ENCODE peak calls at places on chromosomes 7 and 10, in five cellular contexts. F is transverse colon, E is upper lobe of right lung, A is right lobe of liver, Y is HCT116. L is an unnamed sample.

GRCh38 chr10:28661035-28661434 is 16.3 kb upstream of the BAMBI start:
- DNase-seq in F (no peak), E (no peak), A (no peak), Y (no peak), L (no peak)

GRCh38 chr7:134612197-134612596 is 34.5 kb upstream of the BPGM start:
- DNase-seq in F (no peak), E (no peak), A (no peak), Y (no peak), L (no peak)

GRCh38 chr7:13984831-13985685 is 4.4 kb downstream of the ETV1 start:
- DNase-seq in F (no peak), E (no peak), A (no peak), Y (no peak), L (no peak)

GRCh38 chr7:97179454-97180104 is 62.1 kb downstream of the SDHAF3 start:
- DNase-seq in F (peak; percentile 23), E (no peak), A (no peak), Y (peak; percentile 29), L (peak; percentile 84)

GRCh38 chr10:15189133-15189881 is 20.8 kb upstream of the NMT2 start:
- DNase-seq in F (no peak), E (no peak), A (no peak), Y (no peak), L (no peak)

GRCh38 chr10:78512205-78512550 is 478.5 kb downstream of the RPS24 start:
- DNase-seq in F (no peak), E (no peak), A (no peak), Y (no peak), L (no peak)

GRCh38 chr10:28090506-28090905 is 91.6 kb upstream of the ODAD2 start:
- DNase-seq in F (no peak), E (no peak), A (no peak), Y (no peak), L (no peak)

GRCh38 chr10:128579902-128580301 is 453.7 kb upstream of the MKI67 start:
- DNase-seq in F (no peak), E (no peak), A (no peak), Y (no peak), L (no peak)

GRCh38 chr7:455110-455928 is 64.3 kb downstream of the PDGFA start:
- DNase-seq in F (peak; percentile 36), E (no peak), A (peak; percentile 55), Y (no peak), L (peak; percentile 92)

GRCh38 chr10:43114743-43115611 is 23.3 kb upstream of the CSGALNACT2 start:
- DNase-seq in F (no peak), E (peak; percentile 54), A (no peak), Y (no peak), L (no peak)

GRCh38 chr10:102507521-102507920 is 3.7 kb downstream of the SUFU start:
- DNase-seq in F (no peak), E (no peak), A (no peak), Y (no peak), L (no peak)

GRCh38 chr7:16915405-16915804 is 33.6 kb upstream of the AGR3 start:
- DNase-seq in F (no peak), E (no peak), A (no peak), Y (peak; percentile 3), L (peak; percentile 42)

GRCh38 chr10:3554121-3554522 is 230.9 kb downstream of the KLF6 start:
- DNase-seq in F (no peak), E (no peak), A (no peak), Y (no peak), L (no peak)

GRCh38 chr7:55458351-55458750 is 93.2 kb downstream of the LANCL2 start:
- DNase-seq in F (no peak), E (no peak), A (no peak), Y (no peak), L (no peak)

GRCh38 chr10:107913317-107914294 is 749.1 kb upstream of the SORCS1 start:
- DNase-seq in F (no peak), E (no peak), A (no peak), Y (no peak), L (no peak)

GRCh38 chr7:137404918-137405317 is 61.4 kb upstream of the PTN start:
- DNase-seq in F (no peak), E (no peak), A (no peak), Y (no peak), L (no peak)

GRCh38 chr7:155961241-155962190 is 149.3 kb upstream of the SHH start:
- DNase-seq in F (no peak), E (peak; percentile 85), A (no peak), Y (peak; percentile 92), L (peak; percentile 58)

GRCh38 chr10:17357781-17358180 is 96.6 kb downstream of the ST8SIA6 start:
- DNase-seq in F (no peak), E (no peak), A (no peak), Y (no peak), L (no peak)

GRCh38 chr7:75626954-75627353 is 111.8 kb downstream of the HIP1 start:
- DNase-seq in F (no peak), E (no peak), A (no peak), Y (no peak), L (no peak)

GRCh38 chr7:32681174-32681518 is 185.9 kb downstream of the AVL9 start:
- DNase-seq in F (no peak), E (no peak), A (no peak), Y (no peak), L (no peak)

GRCh38 chr10:53898532-53898931 is 902.5 kb downstream of the PCDH15 start:
- DNase-seq in F (no peak), E (no peak), A (no peak), Y (no peak), L (no peak)

GRCh38 chr7:88664630-88665233 is 94.8 kb upstream of the ZNF804B start:
- DNase-seq in F (no peak), E (no peak), A (no peak), Y (peak; percentile 4), L (no peak)

DNA sequence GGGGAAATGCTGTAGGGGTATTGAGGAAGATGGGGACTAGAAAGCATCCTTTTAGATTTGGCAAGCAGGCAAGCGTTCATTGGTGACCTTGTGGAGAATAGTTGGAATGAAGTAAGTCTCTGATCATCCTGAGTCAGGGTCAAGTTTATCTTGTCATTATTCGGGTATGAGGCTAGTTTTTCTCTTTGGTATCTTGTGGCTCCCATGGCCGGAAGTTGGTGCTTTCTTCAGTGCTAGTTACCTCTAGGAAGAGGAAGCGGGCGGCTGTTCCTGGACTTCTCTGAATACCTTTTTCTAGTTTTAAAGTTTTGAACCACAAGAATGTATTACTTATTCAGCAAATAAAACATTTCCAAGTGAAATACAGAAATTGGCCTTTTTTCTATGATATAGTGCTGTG is 9.2 kb downstream of the CREM start:
- DNase-seq in F (peak; percentile 32), E (no peak), A (no peak), Y (no peak), L (no peak)
- H3K4me1 ChIP-seq in F (no peaks in the 10 kb centered on the region), E (no peaks in the 10 kb centered on the region), A (no peaks in the 10 kb centered on the region), Y (no peaks in the 10 kb centered on the region), L (peaks cover under 1% of the 10 kb centered on the region)

GRCh38 chr10:100192350-100192749 is 6.5 kb upstream of the ERLIN1 start:
- DNase-seq in F (no peak), E (no peak), A (no peak), Y (no peak), L (no peak)
- H3K27ac ChIP-seq in F (no peak overlapping the region), E (no peak overlapping the region), A (no peak overlapping the region), Y (no peak overlapping the region), L (no peak overlapping the region)

DNA sequence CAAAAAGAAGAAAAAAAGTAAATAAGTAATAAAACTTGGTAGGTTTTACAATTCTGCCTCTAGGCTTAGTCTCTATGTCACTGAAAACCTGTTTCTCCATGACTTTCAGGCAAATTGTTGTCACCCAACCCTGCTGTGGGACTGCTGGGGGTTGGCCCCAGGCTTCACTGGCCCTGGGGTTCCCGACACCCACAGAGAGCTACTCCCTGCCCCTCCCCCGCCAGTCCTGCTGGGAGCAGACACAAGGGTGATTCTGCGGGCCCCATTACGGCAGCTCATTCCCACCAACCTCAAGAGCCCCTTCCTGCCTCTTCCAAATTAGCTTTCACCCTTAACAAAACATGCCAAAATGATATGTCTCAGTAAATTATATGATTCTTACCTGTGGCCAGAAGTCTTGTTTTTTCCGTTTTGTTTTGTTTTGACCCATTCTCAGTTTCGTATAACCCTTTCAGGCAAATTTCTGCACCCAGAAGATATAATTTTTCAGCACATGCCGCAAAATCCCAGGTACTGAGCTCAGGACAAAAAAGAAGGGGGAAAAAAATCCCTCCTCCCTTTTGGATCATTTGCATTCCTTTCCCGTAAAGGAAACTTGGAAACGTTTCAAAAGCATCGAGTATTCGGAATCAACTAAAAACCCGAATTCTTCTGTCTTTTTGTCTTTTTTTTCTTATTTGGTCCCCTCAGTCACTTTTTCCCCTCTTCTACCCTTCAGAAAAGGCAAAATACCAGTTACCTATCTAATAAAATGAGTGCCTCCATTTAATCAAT is 27.8 kb downstream of the CHST15 start:
- DNase-seq in F (no peak), E (no peak), A (no peak), Y (no peak), L (no peak)
- H3K4me3 ChIP-seq in F (no peak overlapping the region), E (peak overlapping the region; percentile 15), A (no peak overlapping the region), Y (no peak overlapping the region), L (no peak overlapping the region)

DNA sequence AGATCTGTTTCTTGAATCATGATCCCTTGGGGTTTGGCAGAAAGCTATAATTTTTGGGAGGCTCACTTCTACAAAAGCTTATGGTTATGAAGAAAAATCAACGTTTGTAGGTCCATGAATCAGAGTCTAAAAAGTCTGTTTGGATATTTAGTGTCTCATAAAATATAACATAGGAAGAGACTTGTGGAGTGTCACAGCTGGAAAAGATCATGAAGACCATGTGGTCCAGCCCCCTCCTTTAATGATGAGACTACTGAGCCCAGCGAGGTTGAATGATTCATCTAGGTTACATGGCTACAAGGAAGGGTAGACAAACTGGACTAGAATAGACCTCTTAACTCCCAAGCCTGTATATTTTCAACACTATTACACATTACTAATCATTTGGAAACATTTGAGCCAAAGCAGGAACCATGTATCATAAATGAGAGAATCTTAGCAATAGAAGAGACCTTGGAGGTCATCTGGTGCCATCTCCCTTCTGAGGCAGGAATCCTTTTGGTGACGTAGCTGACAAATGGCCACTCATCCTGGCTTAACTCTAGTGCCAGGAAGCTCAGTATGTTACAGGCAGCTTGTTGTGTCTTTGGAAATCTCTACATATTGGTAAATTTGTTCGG is 152.5 kb downstream of the CREB5 start:
- DNase-seq in F (no peak), E (no peak), A (no peak), Y (no peak), L (no peak)
- H3K4me1 ChIP-seq in F (no peaks in the 10 kb centered on the region), E (no peaks in the 10 kb centered on the region), A (no peaks in the 10 kb centered on the region), Y (no peaks in the 10 kb centered on the region), L (no peaks in the 10 kb centered on the region)

GRCh38 chr7:34107306-34107705 is 202.0 kb downstream of the BMPER start:
- DNase-seq in F (no peak), E (no peak), A (no peak), Y (no peak), L (no peak)

GRCh38 chr7:34108150-34108549 is 202.8 kb downstream of the BMPER start:
- DNase-seq in F (no peak), E (no peak), A (no peak), Y (no peak), L (no peak)

GRCh38 chr7:34115503-34115902 is 210.2 kb downstream of the BMPER start:
- DNase-seq in F (no peak), E (no peak), A (no peak), Y (no peak), L (no peak)

GRCh38 chr7:34104992-34105391 is 199.7 kb downstream of the BMPER start:
- DNase-seq in F (no peak), E (no peak), A (no peak), Y (no peak), L (no peak)

GRCh38 chr7:34109936-34110626 is 204.7 kb downstream of the BMPER start:
- DNase-seq in F (no peak), E (no peak), A (peak; percentile 62), Y (no peak), L (no peak)
- H3K27ac ChIP-seq in F (no peak overlapping the region), E (no peak overlapping the region), A (no peak overlapping the region), Y (no peak overlapping the region), L (no peak overlapping the region)